ENCODE peak calls at places on chromosomes 11 and 22, in nine cellular contexts. D is left cardiac atrium; C is A549; T is stimulated activated CD4-positive, alpha-beta T cell treated with anti-CD3 and anti-CD28 coated beads, Interleukin-4, amount 100 ng/mL, for 4 hours; U is HFFc6; S is NCI-H1930; L is WERI-Rb-1; V is MV-4-11; Y is activated CD4-positive, alpha-beta T cell treated with anti-CD3 and anti-CD28 coated beads for 24 hours. Q is an unnamed sample.

GRCh38 chr11:31964181-31964580 is 126.7 kb upstream of the RCN1 start:
- DNase-seq in D (no peak), C (no peak), T (no peak), U (no peak), S (no peak), L (no peak), V (no peak), Y (no peak), Q (no peak)

GRCh38 chr11:22976146-22976545 is 115.9 kb upstream of the CCDC179 start:
- DNase-seq in D (no peak), C (no peak), T (no peak), U (no peak), S (no peak), L (no peak), V (peak), Y (no peak), Q (peak)

GRCh38 chr11:11841121-11841604 is 609 bp upstream of the USP47 start:
- DNase-seq in D (peak), C (peak), T (no peak), U (no peak), S (peak), L (peak), V (no peak), Y (peak), Q (no peak)

GRCh38 chr11:68045900-68046299 is 7.1 kb downstream of the TCIRG1 start:
- DNase-seq in D (no peak), C (no peak), T (no peak), U (no peak), S (no peak), L (no peak), V (no peak), Y (no peak), Q (no peak)

GRCh38 chr11:85088286-85088685 is 538.9 kb downstream of the DLG2 start:
- DNase-seq in D (no peak), C (no peak), T (no peak), U (no peak), S (no peak), L (no peak), V (no peak), Y (no peak), Q (no peak)

GRCh38 chr22:24201681-24202590 is 20.6 kb downstream of the SUSD2 start:
- DNase-seq in D (no peak), C (no peak), T (no peak), U (no peak), S (no peak), L (no peak), V (no peak), Y (no peak), Q (peak)

GRCh38 chr22:50674127-50674493 is 1.5 kb downstream of the SHANK3 start:
- DNase-seq in D (peak), C (no peak), T (peak), U (no peak), S (no peak), L (no peak), V (no peak), Y (no peak), Q (no peak)

GRCh38 chr11:113090716-113091577 is 129.7 kb downstream of the NCAM1 start:
- DNase-seq in D (no peak), C (no peak), T (no peak), U (no peak), S (no peak), L (no peak), V (no peak), Y (no peak), Q (no peak)

GRCh38 chr11:120801801-120802689 is 221.9 kb upstream of the TBCEL start:
- DNase-seq in D (peak), C (peak), T (peak), U (no peak), S (peak), L (peak), V (peak), Y (peak), Q (peak)

GRCh38 chr22:34696557-34696956 is 369.4 kb upstream of the ISX start:
- DNase-seq in D (no peak), C (no peak), T (no peak), U (no peak), S (no peak), L (no peak), V (peak), Y (no peak), Q (no peak)